ENCODE peak calls at places on chromosomes 16 and 17, in four cellular contexts. A is M059J; Y is effector memory CD8-positive, alpha-beta T cell; J is kidney glomerular epithelial cell. U is an unnamed sample.
A peak's percentile ranks its signal among the peaks of the same experiment; 100 is the strongest.

GRCh38 chr16:88844412-88845118 is 12.2 kb downstream of the GALNS start:
- DNase-seq in A (no peak), J (no peak), Y (no peak), U (no peak)

GRCh38 chr16:3800477-3801270 is 79.8 kb downstream of the CREBBP start:
- DNase-seq in Y (no peak), J (no peak), A (no peak), U (no peak)

GRCh38 chr16:67000384-67001158 is 12.2 kb downstream of the CES4A start:
- DNase-seq in A (no peak), Y (peak; percentile 44), J (no peak), U (peak; percentile 73)

GRCh38 chr17:79985951-79986391 is 49.7 kb downstream of the TBC1D16 start:
- DNase-seq in A (no peak), J (no peak), Y (no peak), U (no peak)

GRCh38 chr16:728131-728889 is 1.4 kb downstream of the HAGHL start:
- DNase-seq in J (peak; percentile 29), A (peak; percentile 84), Y (peak; percentile 80), U (peak; percentile 78)

GRCh38 chr16:13936596-13937081 is 16.7 kb downstream of the ERCC4 start:
- DNase-seq in J (peak; percentile 50), A (peak; percentile 73), Y (no peak), U (no peak)

GRCh38 chr16:71915350-71915749 is 20.0 kb downstream of the IST1 start:
- DNase-seq in Y (no peak), A (no peak), J (no peak), U (no peak)

GRCh38 chr16:85717393-85718152 is 28.8 kb upstream of the GINS2 start:
- DNase-seq in A (peak; percentile 61), Y (peak; percentile 57), J (peak; percentile 49), U (peak; percentile 78)

GRCh38 chr17:44417553-44417952 is 28.1 kb upstream of the ITGA2B start:
- DNase-seq in A (peak; percentile 89), J (peak; percentile 78), Y (no peak), U (no peak)

GRCh38 chr16:67299269-67299668 is 19.9 kb downstream of the PLEKHG4 start:
- DNase-seq in J (no peak), Y (no peak), A (no peak), U (no peak)

GRCh38 chr16:50430076-50430475 is 61.3 kb upstream of the BRD7 start:
- DNase-seq in J (no peak), Y (no peak), A (peak; percentile 10), U (no peak)

GRCh38 chr16:49704586-49705155 is 151.2 kb downstream of the ZNF423 start:
- DNase-seq in Y (no peak), J (no peak), A (no peak), U (no peak)

GRCh38 chr17:79544142-79544914 is 66.5 kb downstream of the RBFOX3 start:
- DNase-seq in Y (no peak), A (no peak), J (no peak), U (no peak)

GRCh38 chr17:51580869-51581268 is 320.5 kb downstream of the UTP18 start:
- DNase-seq in Y (no peak), J (no peak), A (no peak), U (no peak)

GRCh38 chr16:1001096-1001495 is 19.5 kb downstream of the SOX8 start:
- DNase-seq in J (no peak), A (no peak), Y (no peak), U (no peak)

GRCh38 chr16:47143329-47143676 is 442 bp downstream of the NETO2 start:
- DNase-seq in J (peak; percentile 26), A (peak; percentile 78), Y (peak; percentile 57), U (peak; percentile 55)

GRCh38 chr16:916400-916799 is 54.4 kb downstream of the LMF1 start:
- DNase-seq in Y (no peak), A (no peak), J (no peak), U (no peak)

GRCh38 chr17:12985431-12986285 is 32.2 kb downstream of the ELAC2 start:
- DNase-seq in A (peak; percentile 36), Y (no peak), J (no peak), U (no peak)

GRCh38 chr17:43661699-43662431 is at the start of gene MEOX1:
- DNase-seq in J (peak; percentile 15), A (peak; percentile 80), Y (no peak), U (no peak)

GRCh38 chr17:80771612-80772005 is 220.0 kb upstream of the CHMP6 start:
- DNase-seq in J (no peak), Y (no peak), A (no peak), U (no peak)

GRCh38 chr16:56281256-56281805 is 90.0 kb downstream of the GNAO1 start:
- DNase-seq in Y (no peak), J (no peak), A (peak; percentile 15), U (no peak)

GRCh38 chr17:48791128-48792032 is 25.6 kb downstream of the TTLL6 start:
- DNase-seq in J (peak; percentile 37), Y (no peak), A (peak; percentile 92), U (peak; percentile 67)

GRCh38 chr16:7919782-7920181 is 587.1 kb downstream of the RBFOX1 start:
- DNase-seq in J (no peak), Y (no peak), A (no peak), U (no peak)

GRCh38 chr17:58339775-58340622 is 11.4 kb upstream of the TSPOAP1 start:
- DNase-seq in A (no peak), Y (no peak), J (no peak), U (no peak)

GRCh38 chr16:65388592-65388991 is 266.7 kb upstream of the CDH11 start:
- DNase-seq in J (no peak), A (peak; percentile 74), Y (no peak), U (no peak)

GRCh38 chr16:79217375-79218011 is 383.0 kb downstream of the MAF start:
- DNase-seq in A (no peak), Y (peak; percentile 5), J (no peak), U (no peak)

GRCh38 chr16:631808-632358 is 1.1 kb downstream of the WFIKKN1 start:
- DNase-seq in A (no peak), J (no peak), Y (no peak), U (no peak)

GRCh38 chr16:30033270-30033669 is 2.2 kb upstream of the TLCD3B start:
- DNase-seq in Y (no peak), J (peak; percentile 41), A (peak; percentile 30), U (no peak)

GRCh38 chr17:37848690-37849616 is 75.3 kb upstream of the TBC1D3K start:
- DNase-seq in A (peak; percentile 97), Y (no peak), J (peak; percentile 77), U (no peak)

GRCh38 chr16:19645557-19645981 is 72.5 kb downstream of the KNOP1 start:
- DNase-seq in J (no peak), Y (no peak), A (no peak), U (peak; percentile 68)

GRCh38 chr16:75114179-75114945 is 2.2 kb downstream of the LDHD start:
- DNase-seq in Y (no peak), J (no peak), A (no peak), U (no peak)

GRCh38 chr17:65103896-65104295 is 33.3 kb upstream of the RGS9 start:
- DNase-seq in Y (no peak), A (peak; percentile 90), J (no peak), U (no peak)

GRCh38 chr16:84718-85452 is 6.9 kb downstream of the MPG start:
- DNase-seq in J (peak; percentile 98), Y (peak; percentile 8), A (peak; percentile 94), U (peak; percentile 73)

GRCh38 chr16:79767597-79768280 is 167.2 kb upstream of the MAF start:
- DNase-seq in J (peak; percentile 18), A (peak; percentile 48), Y (no peak), U (no peak)

GRCh38 chr17:29158515-29159275 is 21.5 kb downstream of the MYO18A start:
- DNase-seq in A (peak; percentile 91), Y (no peak), J (peak; percentile 65), U (no peak)

U was measured in Right ventricle myocardium superior.